ENCODE peak calls at places on chromosomes 7 and 10, in ten cellular contexts. One of them, this sample, is unnamed.

GRCh38 chr7:95335093-95335492 is 10.8 kb upstream of the PON1 start:
- DNase-seq in HL-60: no peak
- DNase-seq in ELR: peak
- DNase-seq in naive thymus-derived CD8-positive, alpha-beta T cell: no peak
- DNase-seq in RCC 7860: peak
- DNase-seq in trophoblast cell: peak
- DNase-seq in frontal cortex: no peak
- DNase-seq in HCEC 1CT: peak
- DNase-seq in EH: peak
- DNase-seq in HT-29: no peak
- DNase-seq in this sample: no peak

GRCh38 chr10:117541909-117542705 is 439 bp upstream of the EMX2 start:
- DNase-seq in naive thymus-derived CD8-positive, alpha-beta T cell: no peak
- DNase-seq in HL-60: no peak
- DNase-seq in RCC 7860: no peak
- DNase-seq in HT-29: no peak
- DNase-seq in frontal cortex: peak
- DNase-seq in trophoblast cell: peak
- DNase-seq in EH: peak
- DNase-seq in ELR: peak
- DNase-seq in HCEC 1CT: no peak
- DNase-seq in this sample: no peak

GRCh38 chr7:17991866-17992648 is 35.6 kb downstream of the PRPS1L1 start:
- DNase-seq in HCEC 1CT: no peak
- DNase-seq in frontal cortex: no peak
- DNase-seq in ELR: peak
- DNase-seq in HL-60: no peak
- DNase-seq in HT-29: no peak
- DNase-seq in RCC 7860: no peak
- DNase-seq in naive thymus-derived CD8-positive, alpha-beta T cell: no peak
- DNase-seq in trophoblast cell: peak
- DNase-seq in EH: peak
- DNase-seq in this sample: no peak

GRCh38 chr7:101817930-101818698 is 688 bp downstream of the CUX1 start:
- DNase-seq in RCC 7860: no peak
- DNase-seq in trophoblast cell: peak
- DNase-seq in frontal cortex: no peak
- DNase-seq in naive thymus-derived CD8-positive, alpha-beta T cell: no peak
- DNase-seq in HT-29: no peak
- DNase-seq in ELR: peak
- DNase-seq in HL-60: no peak
- DNase-seq in HCEC 1CT: peak
- DNase-seq in EH: peak
- DNase-seq in this sample: no peak

GRCh38 chr7:935321-936130 is 19.0 kb downstream of the ADAP1 start:
- DNase-seq in RCC 7860: no peak
- DNase-seq in frontal cortex: no peak
- DNase-seq in HT-29: no peak
- DNase-seq in HCEC 1CT: no peak
- DNase-seq in EH: no peak
- DNase-seq in naive thymus-derived CD8-positive, alpha-beta T cell: no peak
- DNase-seq in HL-60: no peak
- DNase-seq in trophoblast cell: no peak
- DNase-seq in ELR: no peak
- DNase-seq in this sample: no peak

GRCh38 chr10:71128311-71129010 is 83.9 kb upstream of the UNC5B start:
- DNase-seq in RCC 7860: no peak
- DNase-seq in ELR: peak
- DNase-seq in trophoblast cell: no peak
- DNase-seq in frontal cortex: no peak
- DNase-seq in EH: no peak
- DNase-seq in HCEC 1CT: no peak
- DNase-seq in HT-29: no peak
- DNase-seq in HL-60: no peak
- DNase-seq in naive thymus-derived CD8-positive, alpha-beta T cell: no peak
- DNase-seq in this sample: no peak

GRCh38 chr10:132679640-132680039 is 106.3 kb downstream of the NKX6-2 start:
- DNase-seq in HT-29: no peak
- DNase-seq in RCC 7860: no peak
- DNase-seq in trophoblast cell: no peak
- DNase-seq in HL-60: no peak
- DNase-seq in ELR: no peak
- DNase-seq in EH: no peak
- DNase-seq in frontal cortex: no peak
- DNase-seq in naive thymus-derived CD8-positive, alpha-beta T cell: no peak
- DNase-seq in HCEC 1CT: no peak
- DNase-seq in this sample: no peak

GRCh38 chr10:132883391-132883881 is 58.9 kb downstream of the CFAP46 start:
- DNase-seq in ELR: no peak
- DNase-seq in RCC 7860: no peak
- DNase-seq in HT-29: no peak
- DNase-seq in EH: peak
- DNase-seq in HCEC 1CT: no peak
- DNase-seq in HL-60: no peak
- DNase-seq in trophoblast cell: no peak
- DNase-seq in naive thymus-derived CD8-positive, alpha-beta T cell: no peak
- DNase-seq in frontal cortex: no peak
- DNase-seq in this sample: no peak

GRCh38 chr10:101136007-101136707 is 5.1 kb downstream of the TLX1 start:
- DNase-seq in HT-29: no peak
- DNase-seq in ELR: no peak
- DNase-seq in RCC 7860: no peak
- DNase-seq in HCEC 1CT: no peak
- DNase-seq in naive thymus-derived CD8-positive, alpha-beta T cell: no peak
- DNase-seq in HL-60: no peak
- DNase-seq in trophoblast cell: no peak
- DNase-seq in frontal cortex: no peak
- DNase-seq in EH: no peak
- DNase-seq in this sample: no peak

GRCh38 chr10:125014984-125015944 is 73.3 kb downstream of the ZRANB1 start:
- DNase-seq in HT-29: no peak
- DNase-seq in RCC 7860: no peak
- DNase-seq in trophoblast cell: peak
- DNase-seq in ELR: no peak
- DNase-seq in HCEC 1CT: no peak
- DNase-seq in naive thymus-derived CD8-positive, alpha-beta T cell: no peak
- DNase-seq in EH: no peak
- DNase-seq in frontal cortex: no peak
- DNase-seq in HL-60: no peak
- DNase-seq in this sample: peak

GRCh38 chr10:6770846-6771245 is 190.8 kb upstream of the PRKCQ start:
- DNase-seq in HL-60: no peak
- DNase-seq in RCC 7860: peak
- DNase-seq in HCEC 1CT: no peak
- DNase-seq in EH: peak
- DNase-seq in frontal cortex: no peak
- DNase-seq in trophoblast cell: no peak
- DNase-seq in HT-29: no peak
- DNase-seq in naive thymus-derived CD8-positive, alpha-beta T cell: no peak
- DNase-seq in ELR: peak
- DNase-seq in this sample: no peak

GRCh38 chr7:156560075-156560474 is 80.5 kb upstream of the RNF32 start:
- DNase-seq in HCEC 1CT: no peak
- DNase-seq in HT-29: peak
- DNase-seq in RCC 7860: no peak
- DNase-seq in trophoblast cell: peak
- DNase-seq in ELR: peak
- DNase-seq in HL-60: no peak
- DNase-seq in frontal cortex: no peak
- DNase-seq in naive thymus-derived CD8-positive, alpha-beta T cell: no peak
- DNase-seq in EH: no peak
- DNase-seq in this sample: no peak

GRCh38 chr7:69412331-69413146 is 185.7 kb upstream of the AUTS2 start:
- DNase-seq in frontal cortex: peak
- DNase-seq in HT-29: peak
- DNase-seq in HL-60: no peak
- DNase-seq in EH: peak
- DNase-seq in trophoblast cell: peak
- DNase-seq in ELR: peak
- DNase-seq in HCEC 1CT: no peak
- DNase-seq in naive thymus-derived CD8-positive, alpha-beta T cell: no peak
- DNase-seq in RCC 7860: peak
- DNase-seq in this sample: no peak

GRCh38 chr10:125200396-125200795 is 40.0 kb upstream of the CTBP2 start:
- DNase-seq in EH: no peak
- DNase-seq in HCEC 1CT: no peak
- DNase-seq in ELR: no peak
- DNase-seq in HL-60: no peak
- DNase-seq in naive thymus-derived CD8-positive, alpha-beta T cell: no peak
- DNase-seq in HT-29: no peak
- DNase-seq in trophoblast cell: no peak
- DNase-seq in RCC 7860: no peak
- DNase-seq in frontal cortex: no peak
- DNase-seq in this sample: no peak

GRCh38 chr7:128812514-128813168 is 17.6 kb upstream of the FLNC start:
- DNase-seq in ELR: no peak
- DNase-seq in naive thymus-derived CD8-positive, alpha-beta T cell: no peak
- DNase-seq in HT-29: no peak
- DNase-seq in EH: peak
- DNase-seq in trophoblast cell: peak
- DNase-seq in RCC 7860: no peak
- DNase-seq in HCEC 1CT: no peak
- DNase-seq in HL-60: no peak
- DNase-seq in frontal cortex: no peak
- DNase-seq in this sample: no peak

GRCh38 chr7:46705416-46706255 is 784.6 kb upstream of the IGFBP3 start:
- DNase-seq in EH: peak
- DNase-seq in HL-60: no peak
- DNase-seq in frontal cortex: no peak
- DNase-seq in trophoblast cell: no peak
- DNase-seq in HCEC 1CT: no peak
- DNase-seq in HT-29: no peak
- DNase-seq in RCC 7860: peak
- DNase-seq in ELR: no peak
- DNase-seq in naive thymus-derived CD8-positive, alpha-beta T cell: no peak
- DNase-seq in this sample: no peak

GRCh38 chr7:121235221-121235620 is 93.6 kb upstream of the WNT16 start:
- DNase-seq in RCC 7860: no peak
- DNase-seq in HCEC 1CT: peak
- DNase-seq in HT-29: no peak
- DNase-seq in frontal cortex: no peak
- DNase-seq in HL-60: no peak
- DNase-seq in EH: peak
- DNase-seq in naive thymus-derived CD8-positive, alpha-beta T cell: no peak
- DNase-seq in trophoblast cell: no peak
- DNase-seq in ELR: no peak
- DNase-seq in this sample: no peak

GRCh38 chr7:112886171-112886570 is 96.0 kb upstream of the TMEM168 start:
- DNase-seq in HT-29: no peak
- DNase-seq in HCEC 1CT: no peak
- DNase-seq in ELR: no peak
- DNase-seq in naive thymus-derived CD8-positive, alpha-beta T cell: no peak
- DNase-seq in HL-60: no peak
- DNase-seq in trophoblast cell: no peak
- DNase-seq in RCC 7860: no peak
- DNase-seq in EH: no peak
- DNase-seq in frontal cortex: no peak
- DNase-seq in this sample: no peak

GRCh38 chr7:6256709-6257535 is 15.5 kb downstream of the CYTH3 start:
- DNase-seq in RCC 7860: no peak
- DNase-seq in HT-29: no peak
- DNase-seq in frontal cortex: no peak
- DNase-seq in naive thymus-derived CD8-positive, alpha-beta T cell: no peak
- DNase-seq in ELR: peak
- DNase-seq in EH: peak
- DNase-seq in HCEC 1CT: peak
- DNase-seq in trophoblast cell: peak
- DNase-seq in HL-60: peak
- DNase-seq in this sample: no peak

GRCh38 chr7:101792051-101792651 is 25.3 kb upstream of the CUX1 start:
- DNase-seq in frontal cortex: no peak
- DNase-seq in RCC 7860: peak
- DNase-seq in naive thymus-derived CD8-positive, alpha-beta T cell: no peak
- DNase-seq in EH: peak
- DNase-seq in HT-29: no peak
- DNase-seq in trophoblast cell: peak
- DNase-seq in HL-60: no peak
- DNase-seq in ELR: peak
- DNase-seq in HCEC 1CT: peak
- DNase-seq in this sample: no peak

GRCh38 chr7:38262545-38262944 is 10.9 kb downstream of the TARP start:
- DNase-seq in ELR: no peak
- DNase-seq in HL-60: no peak
- DNase-seq in HT-29: no peak
- DNase-seq in RCC 7860: no peak
- DNase-seq in EH: no peak
- DNase-seq in HCEC 1CT: no peak
- DNase-seq in naive thymus-derived CD8-positive, alpha-beta T cell: no peak
- DNase-seq in trophoblast cell: no peak
- DNase-seq in frontal cortex: no peak
- DNase-seq in this sample: no peak

GRCh38 chr10:87925570-87925969 is 62.1 kb downstream of the PTEN start:
- DNase-seq in trophoblast cell: no peak
- DNase-seq in HCEC 1CT: no peak
- DNase-seq in frontal cortex: no peak
- DNase-seq in naive thymus-derived CD8-positive, alpha-beta T cell: no peak
- DNase-seq in EH: peak
- DNase-seq in HL-60: no peak
- DNase-seq in RCC 7860: no peak
- DNase-seq in ELR: no peak
- DNase-seq in HT-29: no peak
- DNase-seq in this sample: no peak

GRCh38 chr10:107072786-107073185 is 91.7 kb downstream of the SORCS1 start:
- DNase-seq in HT-29: no peak
- DNase-seq in ELR: no peak
- DNase-seq in trophoblast cell: no peak
- DNase-seq in HCEC 1CT: no peak
- DNase-seq in naive thymus-derived CD8-positive, alpha-beta T cell: no peak
- DNase-seq in EH: no peak
- DNase-seq in RCC 7860: no peak
- DNase-seq in HL-60: no peak
- DNase-seq in frontal cortex: peak
- DNase-seq in this sample: no peak

GRCh38 chr10:100826983-100827818 is 81.8 kb downstream of the PAX2 start:
- DNase-seq in EH: no peak
- DNase-seq in HCEC 1CT: no peak
- DNase-seq in HT-29: no peak
- DNase-seq in naive thymus-derived CD8-positive, alpha-beta T cell: no peak
- DNase-seq in RCC 7860: no peak
- DNase-seq in frontal cortex: peak
- DNase-seq in trophoblast cell: no peak
- DNase-seq in ELR: no peak
- DNase-seq in HL-60: no peak
- DNase-seq in this sample: no peak

GRCh38 chr7:100464210-100464660 is at the start of gene SPACDR:
- DNase-seq in frontal cortex: no peak
- DNase-seq in HL-60: no peak
- DNase-seq in HCEC 1CT: peak
- DNase-seq in naive thymus-derived CD8-positive, alpha-beta T cell: no peak
- DNase-seq in ELR: peak
- DNase-seq in EH: peak
- DNase-seq in HT-29: no peak
- DNase-seq in trophoblast cell: no peak
- DNase-seq in RCC 7860: no peak
- DNase-seq in this sample: no peak

GRCh38 chr7:4792537-4793126 is 17.2 kb downstream of the AP5Z1 start:
- DNase-seq in ELR: no peak
- DNase-seq in EH: no peak
- DNase-seq in HT-29: no peak
- DNase-seq in naive thymus-derived CD8-positive, alpha-beta T cell: no peak
- DNase-seq in RCC 7860: no peak
- DNase-seq in frontal cortex: no peak
- DNase-seq in trophoblast cell: peak
- DNase-seq in HCEC 1CT: no peak
- DNase-seq in HL-60: no peak
- DNase-seq in this sample: peak

GRCh38 chr7:117127585-117128168 is 174.4 kb downstream of the ST7 start:
- DNase-seq in EH: peak
- DNase-seq in HCEC 1CT: peak
- DNase-seq in trophoblast cell: peak
- DNase-seq in RCC 7860: peak
- DNase-seq in ELR: peak
- DNase-seq in HL-60: no peak
- DNase-seq in naive thymus-derived CD8-positive, alpha-beta T cell: peak
- DNase-seq in frontal cortex: no peak
- DNase-seq in HT-29: peak
- DNase-seq in this sample: no peak

GRCh38 chr10:58976254-58976653 is 200.2 kb upstream of the PHYHIPL start:
- DNase-seq in ELR: no peak
- DNase-seq in HL-60: no peak
- DNase-seq in HCEC 1CT: no peak
- DNase-seq in EH: no peak
- DNase-seq in frontal cortex: no peak
- DNase-seq in naive thymus-derived CD8-positive, alpha-beta T cell: no peak
- DNase-seq in trophoblast cell: no peak
- DNase-seq in HT-29: no peak
- DNase-seq in RCC 7860: no peak
- DNase-seq in this sample: no peak